ENCODE peak calls at places on chromosomes 16 and 17, in seven cellular contexts. One of them, this sample, is unnamed.

GRCh38 chr16:11742041-11742535 is 569 bp downstream of the TXNDC11 start:
- DNase-seq in stomach: peak; percentile 58
- DNase-seq in A549: peak; percentile 25
- DNase-seq in body of pancreas: peak; percentile 64
- DNase-seq in heart left ventricle: peak; percentile 50
- DNase-seq in tibial nerve: peak; percentile 12
- DNase-seq in esophagus muscularis mucosa: no peak
- DNase-seq in this sample: no peak

GRCh38 chr17:52170963-52171572 is 12.6 kb upstream of the CA10 start:
- DNase-seq in stomach: peak; percentile 67
- DNase-seq in A549: peak; percentile 10
- DNase-seq in body of pancreas: peak; percentile 44
- DNase-seq in heart left ventricle: no peak
- DNase-seq in tibial nerve: no peak
- DNase-seq in esophagus muscularis mucosa: no peak
- DNase-seq in this sample: peak; percentile 1

GRCh38 chr17:18247613-18248001 is 10.9 kb downstream of the FLII start:
- DNase-seq in stomach: peak; percentile 62
- DNase-seq in A549: no peak
- DNase-seq in body of pancreas: no peak
- DNase-seq in heart left ventricle: no peak
- DNase-seq in tibial nerve: no peak
- DNase-seq in esophagus muscularis mucosa: no peak
- DNase-seq in this sample: no peak

GRCh38 chr17:13792314-13792713 is 190.6 kb upstream of the HS3ST3A1 start:
- DNase-seq in stomach: no peak
- DNase-seq in A549: no peak
- DNase-seq in body of pancreas: no peak
- DNase-seq in heart left ventricle: no peak
- DNase-seq in tibial nerve: no peak
- DNase-seq in esophagus muscularis mucosa: peak; percentile 8
- DNase-seq in this sample: no peak

GRCh38 chr17:74520790-74521480 is 10.3 kb downstream of the CD300LB start:
- DNase-seq in stomach: peak; percentile 22
- DNase-seq in A549: no peak
- DNase-seq in body of pancreas: peak; percentile 65
- DNase-seq in heart left ventricle: no peak
- DNase-seq in tibial nerve: peak; percentile 27
- DNase-seq in esophagus muscularis mucosa: peak; percentile 86
- DNase-seq in this sample: no peak

GRCh38 chr16:23026777-23027362 is 122.4 kb downstream of the USP31 start:
- DNase-seq in stomach: no peak
- DNase-seq in A549: no peak
- DNase-seq in body of pancreas: no peak
- DNase-seq in heart left ventricle: no peak
- DNase-seq in tibial nerve: no peak
- DNase-seq in esophagus muscularis mucosa: no peak
- DNase-seq in this sample: peak; percentile 6

GRCh38 chr16:27748868-27749546 is 199.1 kb downstream of the KATNIP start:
- DNase-seq in stomach: no peak
- DNase-seq in A549: peak; percentile 51
- DNase-seq in body of pancreas: peak; percentile 33
- DNase-seq in heart left ventricle: no peak
- DNase-seq in tibial nerve: peak; percentile 43
- DNase-seq in esophagus muscularis mucosa: no peak
- DNase-seq in this sample: peak; percentile 79

GRCh38 chr17:71922439-71922838 is 198.4 kb upstream of the SOX9 start:
- DNase-seq in stomach: no peak
- DNase-seq in A549: no peak
- DNase-seq in body of pancreas: no peak
- DNase-seq in heart left ventricle: no peak
- DNase-seq in tibial nerve: no peak
- DNase-seq in esophagus muscularis mucosa: no peak
- DNase-seq in this sample: no peak

GRCh38 chr17:83073389-83074063 is 5.9 kb upstream of the METRNL start:
- DNase-seq in stomach: peak; percentile 77
- DNase-seq in A549: no peak
- DNase-seq in body of pancreas: no peak
- DNase-seq in heart left ventricle: peak; percentile 67
- DNase-seq in tibial nerve: no peak
- DNase-seq in esophagus muscularis mucosa: no peak
- DNase-seq in this sample: peak; percentile 62

GRCh38 chr17:4541328-4542002 is 13.7 kb downstream of the MYBBP1A start:
- DNase-seq in stomach: no peak
- DNase-seq in A549: no peak
- DNase-seq in body of pancreas: no peak
- DNase-seq in heart left ventricle: no peak
- DNase-seq in tibial nerve: no peak
- DNase-seq in esophagus muscularis mucosa: no peak
- DNase-seq in this sample: no peak

GRCh38 chr17:4542003-4542725 is 13.0 kb downstream of the MYBBP1A start:
- DNase-seq in stomach: no peak
- DNase-seq in A549: no peak
- DNase-seq in body of pancreas: no peak
- DNase-seq in heart left ventricle: no peak
- DNase-seq in tibial nerve: no peak
- DNase-seq in esophagus muscularis mucosa: no peak
- DNase-seq in this sample: no peak

GRCh38 chr17:4540224-4541040 is 14.8 kb downstream of the MYBBP1A start:
- DNase-seq in stomach: peak; percentile 56
- DNase-seq in A549: no peak
- DNase-seq in body of pancreas: no peak
- DNase-seq in heart left ventricle: peak; percentile 68
- DNase-seq in tibial nerve: no peak
- DNase-seq in esophagus muscularis mucosa: no peak
- DNase-seq in this sample: peak; percentile 22

GRCh38 chr17:4539576-4540223 is 15.5 kb downstream of the MYBBP1A start:
- DNase-seq in stomach: no peak
- DNase-seq in A549: no peak
- DNase-seq in body of pancreas: no peak
- DNase-seq in heart left ventricle: no peak
- DNase-seq in tibial nerve: no peak
- DNase-seq in esophagus muscularis mucosa: no peak
- DNase-seq in this sample: no peak

GRCh38 chr17:4541041-4541327 is 14.2 kb downstream of the MYBBP1A start:
- DNase-seq in stomach: no peak
- DNase-seq in A549: no peak
- DNase-seq in body of pancreas: no peak
- DNase-seq in heart left ventricle: no peak
- DNase-seq in tibial nerve: no peak
- DNase-seq in esophagus muscularis mucosa: no peak
- DNase-seq in this sample: no peak
- TF ChIP-seq POLR2A in stomach: no peak
- TF ChIP-seq POLR2A in A549: no peak
- TF ChIP-seq POLR2A in body of pancreas: no peak
- TF ChIP-seq POLR2A in heart left ventricle: no peak
- TF ChIP-seq POLR2A in tibial nerve: no peak
- TF ChIP-seq POLR2A in esophagus muscularis mucosa: no peak
- TF ChIP-seq POLR2A in this sample: no peak

GRCh38 chr16:788399-789126 is at the start of gene CHTF18:
- DNase-seq in stomach: peak; percentile 95
- DNase-seq in A549: peak; percentile 86
- DNase-seq in body of pancreas: peak; percentile 93
- DNase-seq in heart left ventricle: peak; percentile 92
- DNase-seq in tibial nerve: peak; percentile 86
- DNase-seq in esophagus muscularis mucosa: peak; percentile 98
- DNase-seq in this sample: peak; percentile 98
- TF ChIP-seq POLR2A in stomach: no peak
- TF ChIP-seq POLR2A in A549: peak; percentile 63
- TF ChIP-seq POLR2A in body of pancreas: no peak
- TF ChIP-seq POLR2A in heart left ventricle: no peak
- TF ChIP-seq POLR2A in tibial nerve: no peak
- TF ChIP-seq POLR2A in esophagus muscularis mucosa: no peak
- TF ChIP-seq POLR2A in this sample: peak; percentile 39

GRCh38 chr17:31536451-31536850 is 145.0 kb downstream of the RAB11FIP4 start:
- DNase-seq in stomach: no peak
- DNase-seq in A549: no peak
- DNase-seq in body of pancreas: no peak
- DNase-seq in heart left ventricle: no peak
- DNase-seq in tibial nerve: no peak
- DNase-seq in esophagus muscularis mucosa: no peak
- DNase-seq in this sample: no peak

GRCh38 chr17:31540602-31541307 is 149.3 kb downstream of the RAB11FIP4 start:
- DNase-seq in stomach: no peak
- DNase-seq in A549: no peak
- DNase-seq in body of pancreas: no peak
- DNase-seq in heart left ventricle: no peak
- DNase-seq in tibial nerve: no peak
- DNase-seq in esophagus muscularis mucosa: no peak
- DNase-seq in this sample: no peak

GRCh38 chr17:31538080-31538762 is 146.7 kb downstream of the RAB11FIP4 start:
- DNase-seq in stomach: no peak
- DNase-seq in A549: no peak
- DNase-seq in body of pancreas: no peak
- DNase-seq in heart left ventricle: no peak
- DNase-seq in tibial nerve: no peak
- DNase-seq in esophagus muscularis mucosa: no peak
- DNase-seq in this sample: no peak

GRCh38 chr17:31535581-31535981 is 144.1 kb downstream of the RAB11FIP4 start:
- DNase-seq in stomach: no peak
- DNase-seq in A549: no peak
- DNase-seq in body of pancreas: no peak
- DNase-seq in heart left ventricle: no peak
- DNase-seq in tibial nerve: no peak
- DNase-seq in esophagus muscularis mucosa: no peak
- DNase-seq in this sample: no peak

DNA sequence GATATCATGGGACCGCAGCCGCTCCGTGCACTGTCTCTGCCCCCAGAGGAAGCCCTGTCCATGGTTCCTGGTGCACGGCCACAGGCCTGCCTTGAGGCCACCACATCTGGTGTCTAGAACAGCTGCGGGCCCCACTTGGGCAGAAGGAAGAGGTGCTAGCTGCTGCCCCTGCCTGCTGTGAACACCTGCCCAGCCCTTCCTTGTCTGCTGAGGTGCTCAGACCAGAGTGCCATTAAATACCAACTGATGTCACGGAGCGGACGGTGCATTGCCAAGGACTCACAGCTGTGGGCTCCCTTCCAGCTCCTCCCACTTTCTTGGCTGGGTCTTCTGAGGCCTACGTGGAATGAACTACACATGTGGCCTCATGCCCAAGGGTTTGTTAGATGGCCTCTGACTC is 146.1 kb downstream of the RAB11FIP4 start:
- DNase-seq in stomach: peak; percentile 80
- DNase-seq in A549: no peak
- DNase-seq in body of pancreas: peak; percentile 66
- DNase-seq in heart left ventricle: no peak
- DNase-seq in tibial nerve: no peak
- DNase-seq in esophagus muscularis mucosa: no peak
- DNase-seq in this sample: no peak
- TF ChIP-seq POLR2A in stomach: no peak
- TF ChIP-seq POLR2A in A549: no peak
- TF ChIP-seq POLR2A in body of pancreas: no peak
- TF ChIP-seq POLR2A in heart left ventricle: no peak
- TF ChIP-seq POLR2A in tibial nerve: peak; percentile 6
- TF ChIP-seq POLR2A in esophagus muscularis mucosa: no peak
- TF ChIP-seq POLR2A in this sample: no peak

GRCh38 chr17:58870747-58871146 is 115.1 kb downstream of the PPM1E start:
- DNase-seq in stomach: no peak
- DNase-seq in A549: no peak
- DNase-seq in body of pancreas: no peak
- DNase-seq in heart left ventricle: no peak
- DNase-seq in tibial nerve: no peak
- DNase-seq in esophagus muscularis mucosa: no peak
- DNase-seq in this sample: no peak

GRCh38 chr17:58875261-58875660 is 119.6 kb downstream of the PPM1E start:
- DNase-seq in stomach: no peak
- DNase-seq in A549: no peak
- DNase-seq in body of pancreas: no peak
- DNase-seq in heart left ventricle: no peak
- DNase-seq in tibial nerve: no peak
- DNase-seq in esophagus muscularis mucosa: no peak
- DNase-seq in this sample: no peak

GRCh38 chr17:58873926-58874325 is 118.3 kb downstream of the PPM1E start:
- DNase-seq in stomach: no peak
- DNase-seq in A549: no peak
- DNase-seq in body of pancreas: no peak
- DNase-seq in heart left ventricle: no peak
- DNase-seq in tibial nerve: no peak
- DNase-seq in esophagus muscularis mucosa: no peak
- DNase-seq in this sample: no peak
- TF ChIP-seq POLR2A in stomach: no peak
- TF ChIP-seq POLR2A in A549: no peak
- TF ChIP-seq POLR2A in body of pancreas: no peak
- TF ChIP-seq POLR2A in heart left ventricle: no peak
- TF ChIP-seq POLR2A in tibial nerve: no peak
- TF ChIP-seq POLR2A in esophagus muscularis mucosa: no peak
- TF ChIP-seq POLR2A in this sample: no peak

DNA sequence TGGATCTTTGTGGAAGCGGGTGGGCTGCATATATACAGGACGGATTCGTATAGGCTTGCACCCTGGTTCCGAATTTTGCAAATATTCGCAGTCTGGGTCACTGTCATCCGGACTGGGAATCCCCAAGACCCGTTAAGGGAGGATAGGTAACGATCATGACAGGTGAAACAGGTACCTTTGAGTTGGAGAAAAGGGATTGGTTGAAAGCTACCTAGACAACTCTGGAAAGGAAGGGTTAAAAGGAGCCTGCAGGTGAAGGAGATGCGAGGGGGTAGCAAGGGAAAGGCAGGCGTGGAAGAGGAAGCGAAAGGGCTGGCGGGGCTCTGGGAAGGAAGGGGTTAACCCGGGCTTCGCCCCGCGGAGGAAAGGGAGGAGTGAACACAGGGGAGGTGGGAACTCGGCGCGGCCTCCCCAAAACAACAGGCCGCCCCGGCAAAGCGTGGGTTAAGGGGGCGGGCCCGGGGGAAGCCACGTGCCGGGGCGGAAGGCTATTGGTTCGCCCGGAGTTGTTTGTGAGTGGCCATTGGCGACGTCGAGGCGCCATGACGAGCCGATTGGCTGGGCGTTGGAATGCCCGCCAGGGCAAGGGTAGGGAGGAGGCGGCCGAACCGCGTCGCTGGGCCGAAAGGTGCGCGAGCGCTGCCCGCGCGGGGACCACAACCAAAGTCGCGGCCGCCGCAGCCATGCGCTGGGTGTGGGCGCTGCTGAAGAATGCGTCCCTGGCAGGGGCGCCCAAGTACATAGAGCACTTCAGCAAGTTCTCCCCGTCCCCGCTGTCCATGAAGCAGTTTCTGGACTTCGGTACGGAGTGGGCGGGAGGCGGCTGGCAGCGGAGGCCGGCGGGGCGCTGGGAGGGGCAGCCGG is at the start of gene PDK2:
- DNase-seq in stomach: peak; percentile 98
- DNase-seq in A549: peak; percentile 99
- DNase-seq in body of pancreas: peak; percentile 97
- DNase-seq in heart left ventricle: peak; percentile 97
- DNase-seq in tibial nerve: peak; percentile 93
- DNase-seq in esophagus muscularis mucosa: peak; percentile 99
- DNase-seq in this sample: peak; percentile 66
- TF ChIP-seq POLR2A in stomach: no peak
- TF ChIP-seq POLR2A in A549: peak; percentile 46
- TF ChIP-seq POLR2A in body of pancreas: peak; percentile 93
- TF ChIP-seq POLR2A in heart left ventricle: no peak
- TF ChIP-seq POLR2A in tibial nerve: peak; percentile 74
- TF ChIP-seq POLR2A in esophagus muscularis mucosa: peak; percentile 63
- TF ChIP-seq POLR2A in this sample: no peak

GRCh38 chr16:75555707-75556512 is at the start of gene TMEM231:
- DNase-seq in stomach: peak; percentile 97
- DNase-seq in A549: peak; percentile 95
- DNase-seq in body of pancreas: peak; percentile 98
- DNase-seq in heart left ventricle: peak; percentile 99
- DNase-seq in tibial nerve: peak; percentile 97
- DNase-seq in esophagus muscularis mucosa: peak; percentile 99
- DNase-seq in this sample: peak; percentile 97
- TF ChIP-seq POLR2A in stomach: no peak
- TF ChIP-seq POLR2A in A549: peak; percentile 49
- TF ChIP-seq POLR2A in body of pancreas: no peak
- TF ChIP-seq POLR2A in heart left ventricle: no peak
- TF ChIP-seq POLR2A in tibial nerve: peak; percentile 69
- TF ChIP-seq POLR2A in esophagus muscularis mucosa: peak; percentile 12
- TF ChIP-seq POLR2A in this sample: peak; percentile 64

This sample was measured in erythroblast.